ENCODE peak calls at places on chromosomes 2 and 18, in seven cellular contexts. One of them, this sample, is unnamed. For H3K4me1, the result is how much of the 10 kb centered on the place peaks cover.

GRCh38 chr18:21321711-21322110 is 79.7 kb downstream of the GREB1L start:
- DNase-seq in lower lobe of right lung: no peak
- DNase-seq in gastrocnemius medialis: no peak
- DNase-seq in ascending aorta: no peak
- DNase-seq in cardiac muscle cell: no peak
- DNase-seq in uterus: no peak
- DNase-seq in HCT116: no peak
- DNase-seq in this sample: no peak

GRCh38 chr2:46716806-46717732 is 198.5 kb downstream of the MCFD2 start:
- DNase-seq in lower lobe of right lung: no peak
- DNase-seq in gastrocnemius medialis: no peak
- DNase-seq in ascending aorta: no peak
- DNase-seq in cardiac muscle cell: no peak
- DNase-seq in uterus: no peak
- DNase-seq in HCT116: no peak
- DNase-seq in this sample: no peak

GRCh38 chr2:191152841-191153240 is 2.0 kb upstream of the STAT4 start:
- DNase-seq in lower lobe of right lung: no peak
- DNase-seq in gastrocnemius medialis: no peak
- DNase-seq in ascending aorta: no peak
- DNase-seq in cardiac muscle cell: peak
- DNase-seq in uterus: no peak
- DNase-seq in HCT116: no peak
- DNase-seq in this sample: no peak

GRCh38 chr2:206160807-206161179 is 1.1 kb downstream of the EEF1B2 start:
- DNase-seq in lower lobe of right lung: no peak
- DNase-seq in gastrocnemius medialis: no peak
- DNase-seq in ascending aorta: no peak
- DNase-seq in cardiac muscle cell: no peak
- DNase-seq in uterus: no peak
- DNase-seq in HCT116: no peak
- DNase-seq in this sample: no peak

GRCh38 chr18:35457140-35457704 is 40.5 kb downstream of the INO80C start:
- DNase-seq in lower lobe of right lung: no peak
- DNase-seq in gastrocnemius medialis: no peak
- DNase-seq in ascending aorta: no peak
- DNase-seq in cardiac muscle cell: no peak
- DNase-seq in uterus: no peak
- DNase-seq in HCT116: no peak
- DNase-seq in this sample: no peak

GRCh38 chr18:36158261-36158867 is 28.7 kb downstream of the ELP2 start:
- DNase-seq in lower lobe of right lung: no peak
- DNase-seq in gastrocnemius medialis: no peak
- DNase-seq in ascending aorta: no peak
- DNase-seq in cardiac muscle cell: no peak
- DNase-seq in uterus: no peak
- DNase-seq in HCT116: no peak
- DNase-seq in this sample: no peak

GRCh38 chr2:238267341-238267710 is 21.1 kb downstream of the PER2 start:
- DNase-seq in lower lobe of right lung: no peak
- DNase-seq in gastrocnemius medialis: no peak
- DNase-seq in ascending aorta: no peak
- DNase-seq in cardiac muscle cell: no peak
- DNase-seq in uterus: no peak
- DNase-seq in HCT116: no peak
- DNase-seq in this sample: no peak

GRCh38 chr2:104944495-104944894 is 90.6 kb downstream of the POU3F3 start:
- DNase-seq in lower lobe of right lung: no peak
- DNase-seq in gastrocnemius medialis: no peak
- DNase-seq in ascending aorta: no peak
- DNase-seq in cardiac muscle cell: peak
- DNase-seq in uterus: no peak
- DNase-seq in HCT116: peak
- DNase-seq in this sample: no peak

GRCh38 chr2:15152382-15152781 is 408.8 kb downstream of the NBAS start:
- DNase-seq in lower lobe of right lung: no peak
- DNase-seq in gastrocnemius medialis: no peak
- DNase-seq in ascending aorta: no peak
- DNase-seq in cardiac muscle cell: no peak
- DNase-seq in uterus: no peak
- DNase-seq in HCT116: no peak
- DNase-seq in this sample: no peak

GRCh38 chr2:176118606-176119370 is 2.2 kb downstream of the HOXD10 start:
- DNase-seq in lower lobe of right lung: no peak
- DNase-seq in gastrocnemius medialis: no peak
- DNase-seq in ascending aorta: no peak
- DNase-seq in cardiac muscle cell: no peak
- DNase-seq in uterus: peak
- DNase-seq in HCT116: peak
- DNase-seq in this sample: no peak

GRCh38 chr2:95348609-95349567 is 51.7 kb downstream of the KCNIP3 start:
- DNase-seq in lower lobe of right lung: no peak
- DNase-seq in gastrocnemius medialis: no peak
- DNase-seq in ascending aorta: no peak
- DNase-seq in cardiac muscle cell: no peak
- DNase-seq in uterus: peak
- DNase-seq in HCT116: no peak
- DNase-seq in this sample: no peak

GRCh38 chr2:85549095-85549494 is 10.1 kb downstream of the MAT2A start:
- DNase-seq in lower lobe of right lung: no peak
- DNase-seq in gastrocnemius medialis: no peak
- DNase-seq in ascending aorta: no peak
- DNase-seq in cardiac muscle cell: no peak
- DNase-seq in uterus: no peak
- DNase-seq in HCT116: no peak
- DNase-seq in this sample: no peak

GRCh38 chr2:85549826-85550225 is 10.9 kb downstream of the MAT2A start:
- DNase-seq in lower lobe of right lung: no peak
- DNase-seq in gastrocnemius medialis: no peak
- DNase-seq in ascending aorta: no peak
- DNase-seq in cardiac muscle cell: no peak
- DNase-seq in uterus: no peak
- DNase-seq in HCT116: no peak
- DNase-seq in this sample: no peak

GRCh38 chr2:85553184-85553583 is 8.1 kb downstream of the GGCX start:
- DNase-seq in lower lobe of right lung: no peak
- DNase-seq in gastrocnemius medialis: no peak
- DNase-seq in ascending aorta: no peak
- DNase-seq in cardiac muscle cell: no peak
- DNase-seq in uterus: no peak
- DNase-seq in HCT116: no peak
- DNase-seq in this sample: no peak

GRCh38 chr2:85550476-85550875 is 10.8 kb downstream of the GGCX start:
- DNase-seq in lower lobe of right lung: no peak
- DNase-seq in gastrocnemius medialis: no peak
- DNase-seq in ascending aorta: no peak
- DNase-seq in cardiac muscle cell: no peak
- DNase-seq in uterus: no peak
- DNase-seq in HCT116: no peak
- DNase-seq in this sample: no peak

GRCh38 chr2:85551698-85552678 is 9.3 kb downstream of the GGCX start:
- DNase-seq in lower lobe of right lung: peak
- DNase-seq in gastrocnemius medialis: peak
- DNase-seq in ascending aorta: peak
- DNase-seq in cardiac muscle cell: peak
- DNase-seq in uterus: peak
- DNase-seq in HCT116: peak
- DNase-seq in this sample: peak
- H3K4me1 ChIP-seq in lower lobe of right lung: under half
- H3K4me1 ChIP-seq in gastrocnemius medialis: under half
- H3K4me1 ChIP-seq in ascending aorta: under half
- H3K4me1 ChIP-seq in cardiac muscle cell: under half
- H3K4me1 ChIP-seq in uterus: under half
- H3K4me1 ChIP-seq in HCT116: under half
- H3K4me1 ChIP-seq in this sample: under half

DNA sequence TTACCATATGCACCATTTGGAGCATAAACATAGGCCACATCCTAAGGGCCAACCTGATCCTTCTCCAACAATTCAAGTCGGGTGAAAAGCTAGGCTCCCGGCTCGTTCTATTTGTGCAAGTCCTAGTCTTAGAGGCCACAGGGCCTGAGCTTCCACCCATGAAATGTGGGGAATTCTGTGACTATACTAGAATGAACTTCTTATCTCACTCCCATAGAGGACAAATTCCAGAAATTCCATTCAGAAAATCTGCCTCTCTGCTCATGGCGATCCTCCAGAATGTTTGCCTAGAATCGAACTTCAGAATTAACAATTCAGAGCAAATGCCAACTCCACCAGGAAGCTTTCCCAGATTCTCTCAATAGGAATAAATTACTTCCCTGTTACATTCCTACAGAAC is 187.9 kb downstream of the BCL11A start:
- DNase-seq in lower lobe of right lung: no peak
- DNase-seq in gastrocnemius medialis: no peak
- DNase-seq in ascending aorta: no peak
- DNase-seq in cardiac muscle cell: peak
- DNase-seq in uterus: no peak
- DNase-seq in HCT116: no peak
- DNase-seq in this sample: no peak
- H3K27ac ChIP-seq in lower lobe of right lung: no peak
- H3K27ac ChIP-seq in gastrocnemius medialis: no peak
- H3K27ac ChIP-seq in ascending aorta: no peak
- H3K27ac ChIP-seq in cardiac muscle cell: no peak
- H3K27ac ChIP-seq in uterus: no peak
- H3K27ac ChIP-seq in HCT116: no peak
- H3K27ac ChIP-seq in this sample: no peak

GRCh38 chr2:34806396-34806795 is 1207.3 kb upstream of the FAM98A start:
- DNase-seq in lower lobe of right lung: no peak
- DNase-seq in gastrocnemius medialis: no peak
- DNase-seq in ascending aorta: no peak
- DNase-seq in cardiac muscle cell: no peak
- DNase-seq in uterus: no peak
- DNase-seq in HCT116: no peak
- DNase-seq in this sample: no peak
- TF ChIP-seq CTCF in lower lobe of right lung: no peak
- TF ChIP-seq CTCF in gastrocnemius medialis: no peak
- TF ChIP-seq CTCF in ascending aorta: no peak
- TF ChIP-seq CTCF in cardiac muscle cell: no peak
- TF ChIP-seq CTCF in uterus: no peak
- TF ChIP-seq CTCF in HCT116: no peak
- TF ChIP-seq CTCF in this sample: no peak

GRCh38 chr2:233360771-233361176 is 6.5 kb downstream of the DGKD start:
- DNase-seq in lower lobe of right lung: no peak
- DNase-seq in gastrocnemius medialis: no peak
- DNase-seq in ascending aorta: no peak
- DNase-seq in cardiac muscle cell: no peak
- DNase-seq in uterus: no peak
- DNase-seq in HCT116: no peak
- DNase-seq in this sample: no peak
- H3K4me1 ChIP-seq in lower lobe of right lung: under half
- H3K4me1 ChIP-seq in gastrocnemius medialis: under half
- H3K4me1 ChIP-seq in ascending aorta: under half
- H3K4me1 ChIP-seq in cardiac muscle cell: under half
- H3K4me1 ChIP-seq in uterus: under half
- H3K4me1 ChIP-seq in HCT116: under half
- H3K4me1 ChIP-seq in this sample: under half

GRCh38 chr2:13686262-13686661 is 946.3 kb upstream of the LRATD1 start:
- DNase-seq in lower lobe of right lung: no peak
- DNase-seq in gastrocnemius medialis: no peak
- DNase-seq in ascending aorta: no peak
- DNase-seq in cardiac muscle cell: no peak
- DNase-seq in uterus: no peak
- DNase-seq in HCT116: no peak
- DNase-seq in this sample: no peak
- H3K27ac ChIP-seq in lower lobe of right lung: no peak
- H3K27ac ChIP-seq in gastrocnemius medialis: no peak
- H3K27ac ChIP-seq in ascending aorta: no peak
- H3K27ac ChIP-seq in cardiac muscle cell: no peak
- H3K27ac ChIP-seq in uterus: no peak
- H3K27ac ChIP-seq in HCT116: no peak
- H3K27ac ChIP-seq in this sample: no peak

GRCh38 chr2:67854798-67855197 is 208.0 kb downstream of the C1D start:
- DNase-seq in lower lobe of right lung: no peak
- DNase-seq in gastrocnemius medialis: no peak
- DNase-seq in ascending aorta: no peak
- DNase-seq in cardiac muscle cell: no peak
- DNase-seq in uterus: no peak
- DNase-seq in HCT116: no peak
- DNase-seq in this sample: no peak
- TF ChIP-seq CTCF in lower lobe of right lung: no peak
- TF ChIP-seq CTCF in gastrocnemius medialis: no peak
- TF ChIP-seq CTCF in ascending aorta: no peak
- TF ChIP-seq CTCF in cardiac muscle cell: no peak
- TF ChIP-seq CTCF in uterus: no peak
- TF ChIP-seq CTCF in HCT116: peak
- TF ChIP-seq CTCF in this sample: no peak